ENCODE peak calls at places on chromosome 3, in six cellular contexts. P is posterior cingulate gyrus; Y is activated naive CD8-positive, alpha-beta T cell treated with anti-CD3 and anti-CD28 coated beads for 36 hours; Q is activated T-helper 1 cell treated with Interleukin-2 at 50 U/mL for 16 hours; L is Calu3; X is GM18507. O is an unnamed sample.
A peak's percentile ranks its signal among the peaks of the same experiment; 100 is the strongest.

GRCh38 chr3:69115731-69116130 is 6.7 kb downstream of the LMOD3 start:
- DNase-seq in P (no peak), Y (no peak), Q (no peak), L (no peak), X (no peak), O (peak; percentile 8)

GRCh38 chr3:13200951-13201350 is 127.7 kb upstream of the IQSEC1 start:
- DNase-seq in P (peak; percentile 52), Y (no peak), Q (no peak), L (no peak), X (no peak), O (no peak)

GRCh38 chr3:86978111-86978528 is 12.8 kb downstream of the VGLL3 start:
- DNase-seq in P (no peak), Y (no peak), Q (no peak), L (no peak), X (no peak), O (no peak)

GRCh38 chr3:186044973-186045372 is 63.9 kb downstream of the ETV5 start:
- DNase-seq in P (peak; percentile 94), Y (no peak), Q (no peak), L (no peak), X (no peak), O (no peak)

GRCh38 chr3:14601692-14602005 is 49.9 kb upstream of the CCDC174 start:
- DNase-seq in P (no peak), Y (no peak), Q (no peak), L (no peak), X (no peak), O (no peak)

GRCh38 chr3:31041161-31041978 is 146.9 kb upstream of the GADL1 start:
- DNase-seq in P (no peak), Y (no peak), Q (no peak), L (peak; percentile 28), X (no peak), O (peak; percentile 85)

GRCh38 chr3:115071611-115072010 is 75.5 kb downstream of the ZBTB20 start:
- DNase-seq in P (peak; percentile 91), Y (no peak), Q (no peak), L (no peak), X (no peak), O (no peak)

GRCh38 chr3:128999104-128999503 is 2.0 kb upstream of the EFCC1 start:
- DNase-seq in P (no peak), Y (no peak), Q (no peak), L (no peak), X (no peak), O (no peak)

O was measured in RWPE1.